ENCODE peak calls at places on chromosomes 12 and 14, in four cellular contexts. Z is naive thymus-derived CD4-positive, alpha-beta T cell; D is RPMI7951; C is mesenchymal stem cell. V is an unnamed sample.

GRCh38 chr14:101707285-101707842 is 54.1 kb upstream of the PPP2R5C start:
- DNase-seq in D (peak; percentile 70), C (peak; percentile 88), Z (peak; percentile 82), V (peak; percentile 56)

GRCh38 chr12:90630006-90630405 is 325.0 kb downstream of the CCER1 start:
- DNase-seq in C (no peak), D (no peak), Z (no peak), V (no peak)

GRCh38 chr12:100826323-100826722 is 31.7 kb downstream of the ANO4 start:
- DNase-seq in C (peak; percentile 64), D (peak; percentile 10), Z (no peak), V (no peak)

GRCh38 chr14:98014851-98015615 is 1217.9 kb downstream of the VRK1 start:
- DNase-seq in Z (no peak), D (no peak), C (no peak), V (no peak)

GRCh38 chr12:54658306-54659264 is 10.4 kb upstream of the DCD start:
- DNase-seq in Z (peak; percentile 10), D (peak; percentile 15), C (no peak), V (no peak)

GRCh38 chr12:121637231-121637914 is 11.0 kb downstream of the ORAI1 start:
- DNase-seq in D (no peak), C (no peak), Z (peak; percentile 53), V (no peak)

GRCh38 chr12:39692258-39692853 is 72.8 kb upstream of the ABCD2 start:
- DNase-seq in C (peak; percentile 2), D (no peak), Z (peak; percentile 40), V (no peak)

GRCh38 chr14:24176599-24176998 is 4.7 kb downstream of the REC8 start:
- DNase-seq in C (no peak), Z (no peak), D (no peak), V (no peak)

GRCh38 chr12:100974747-100975146 is 180.2 kb downstream of the ANO4 start:
- DNase-seq in C (no peak), Z (no peak), D (no peak), V (no peak)

GRCh38 chr12:78470354-78471195 is 394.0 kb upstream of the SYT1 start:
- DNase-seq in Z (no peak), D (peak; percentile 51), C (peak; percentile 45), V (no peak)

GRCh38 chr14:91399868-91400640 is 17.6 kb downstream of the CCDC88C start:
- DNase-seq in D (no peak), C (no peak), Z (peak; percentile 64), V (no peak)

GRCh38 chr12:93638095-93638494 is 39.1 kb upstream of the CRADD start:
- DNase-seq in Z (no peak), D (no peak), C (peak; percentile 42), V (no peak)

GRCh38 chr12:103801709-103802585 is 39.1 kb downstream of the NT5DC3 start:
- DNase-seq in Z (no peak), D (peak; percentile 71), C (peak; percentile 37), V (peak; percentile 66)

GRCh38 chr12:54933381-54933780 is 51.2 kb downstream of the TESPA1 start:
- DNase-seq in C (no peak), Z (no peak), D (peak; percentile 74), V (no peak)

GRCh38 chr14:97095269-97095668 is 298.1 kb downstream of the VRK1 start:
- DNase-seq in Z (no peak), C (no peak), D (no peak), V (no peak)

GRCh38 chr14:54839681-54840080 is 62.9 kb downstream of the GCH1 start:
- DNase-seq in Z (no peak), C (no peak), D (no peak), V (peak; percentile 28)

GRCh38 chr12:55653031-55653430 is 16.3 kb downstream of the OR10P1 start:
- DNase-seq in C (no peak), D (no peak), Z (no peak), V (no peak)

GRCh38 chr12:132342322-132342721 is 12.9 kb upstream of the GALNT9 start:
- DNase-seq in Z (no peak), D (no peak), C (no peak), V (no peak)

GRCh38 chr12:107780298-107780697 is 5.8 kb downstream of the ASCL4 start:
- DNase-seq in C (no peak), D (no peak), Z (no peak), V (no peak)

GRCh38 chr14:33851366-33851765 is 99.5 kb downstream of the EGLN3 start:
- DNase-seq in C (no peak), Z (no peak), D (no peak), V (no peak)

GRCh38 chr14:66070542-66071319 is 415.4 kb upstream of the CCDC196 start:
- DNase-seq in D (peak; percentile 9), Z (peak; percentile 62), C (peak; percentile 39), V (no peak)

GRCh38 chr14:104341532-104342434 is 203.4 kb downstream of the KIF26A start:
- DNase-seq in Z (no peak), C (no peak), D (peak; percentile 34), V (no peak)

GRCh38 chr14:100440758-100441203 is 117.6 kb downstream of the SLC25A47 start:
- DNase-seq in Z (no peak), D (no peak), C (no peak), V (no peak)

GRCh38 chr12:106094304-106094703 is 44.5 kb downstream of the NUAK1 start:
- DNase-seq in C (no peak), Z (no peak), D (no peak), V (no peak)

GRCh38 chr12:101181776-101182175 is 28.3 kb downstream of the SLC5A8 start:
- DNase-seq in C (peak; percentile 1), Z (no peak), D (no peak), V (no peak)

GRCh38 chr12:67705394-67706370 is 57.1 kb downstream of the DYRK2 start:
- DNase-seq in D (peak; percentile 94), C (peak; percentile 82), Z (no peak), V (peak; percentile 75)

GRCh38 chr14:95841680-95842079 is 35.0 kb upstream of the TUNAR start:
- DNase-seq in C (no peak), D (peak; percentile 3), Z (no peak), V (no peak)

GRCh38 chr12:51389302-51389999 is 1.8 kb downstream of the GALNT6 start:
- DNase-seq in C (peak; percentile 64), D (peak; percentile 19), Z (no peak), V (no peak)

V was measured in gastrocnemius medialis.